ENCODE peak calls at places on chromosomes 3 and 15, in eight cellular contexts. J is HepG2, U is spleen, O is breast epithelium, E is H1, H is stomach, B is transverse colon, D is HL-60. R is an unnamed sample.

GRCh38 chr15:63322541-63322940 is 45.1 kb downstream of the APH1B start:
- DNase-seq in H (no peak), B (peak), O (no peak), U (no peak), E (no peak), J (no peak), D (no peak), R (no peak)

GRCh38 chr3:4507010-4507596 is 14.0 kb downstream of the ITPR1 start:
- DNase-seq in E (no peak), H (no peak), U (no peak), B (no peak), O (no peak), D (no peak), J (peak), R (no peak)

GRCh38 chr15:74988007-74988800 is 7.2 kb upstream of the SCAMP5 start:
- DNase-seq in U (peak), B (peak), J (peak), H (peak), D (peak), E (peak), O (no peak), R (no peak)

GRCh38 chr15:96889734-96890480 is 559.4 kb downstream of the NR2F2 start:
- DNase-seq in B (no peak), O (no peak), U (no peak), J (no peak), H (no peak), D (peak), E (no peak), R (no peak)

GRCh38 chr15:40845511-40846284 is 1.9 kb downstream of the SPINT1 start:
- DNase-seq in J (peak), H (peak), E (no peak), U (peak), D (no peak), O (peak), B (peak), R (no peak)

GRCh38 chr3:15319575-15319974 is 12.8 kb downstream of the SH3BP5 start:
- DNase-seq in D (no peak), O (no peak), B (no peak), E (no peak), H (no peak), J (no peak), U (no peak), R (no peak)

GRCh38 chr3:169895037-169895436 is 16.3 kb upstream of the SAMD7 start:
- DNase-seq in U (no peak), E (no peak), D (no peak), B (no peak), J (no peak), H (no peak), O (no peak), R (no peak)

GRCh38 chr3:127307431-127307830 is 19.6 kb upstream of the PRR20G start:
- DNase-seq in O (no peak), J (no peak), H (no peak), D (no peak), U (no peak), B (no peak), E (no peak), R (peak)

GRCh38 chr15:68921926-68922325 is 8.4 kb upstream of the SPESP1 start:
- DNase-seq in B (no peak), H (no peak), U (no peak), D (no peak), O (no peak), J (no peak), E (no peak), R (no peak)

GRCh38 chr3:141913150-141913811 is 36.8 kb downstream of the ATP1B3 start:
- DNase-seq in B (peak), H (no peak), E (no peak), O (no peak), J (peak), D (peak), U (no peak), R (no peak)

GRCh38 chr15:68691667-68692066 is 112.9 kb downstream of the CORO2B start:
- DNase-seq in D (no peak), H (peak), E (no peak), U (peak), J (peak), O (peak), B (no peak), R (no peak)

GRCh38 chr3:171876651-171877272 is 33.6 kb downstream of the TMEM212 start:
- DNase-seq in D (no peak), B (no peak), O (no peak), H (no peak), U (no peak), E (no peak), J (no peak), R (no peak)

GRCh38 chr3:125679258-125679657 is 84.0 kb upstream of the OSBPL11 start:
- DNase-seq in O (no peak), H (no peak), J (peak), U (no peak), E (no peak), D (no peak), B (no peak), R (no peak)

GRCh38 chr3:69012111-69012835 is 1.2 kb downstream of the EOGT start:
- DNase-seq in E (no peak), B (peak), D (no peak), H (no peak), O (peak), J (no peak), U (no peak), R (no peak)

DNA sequence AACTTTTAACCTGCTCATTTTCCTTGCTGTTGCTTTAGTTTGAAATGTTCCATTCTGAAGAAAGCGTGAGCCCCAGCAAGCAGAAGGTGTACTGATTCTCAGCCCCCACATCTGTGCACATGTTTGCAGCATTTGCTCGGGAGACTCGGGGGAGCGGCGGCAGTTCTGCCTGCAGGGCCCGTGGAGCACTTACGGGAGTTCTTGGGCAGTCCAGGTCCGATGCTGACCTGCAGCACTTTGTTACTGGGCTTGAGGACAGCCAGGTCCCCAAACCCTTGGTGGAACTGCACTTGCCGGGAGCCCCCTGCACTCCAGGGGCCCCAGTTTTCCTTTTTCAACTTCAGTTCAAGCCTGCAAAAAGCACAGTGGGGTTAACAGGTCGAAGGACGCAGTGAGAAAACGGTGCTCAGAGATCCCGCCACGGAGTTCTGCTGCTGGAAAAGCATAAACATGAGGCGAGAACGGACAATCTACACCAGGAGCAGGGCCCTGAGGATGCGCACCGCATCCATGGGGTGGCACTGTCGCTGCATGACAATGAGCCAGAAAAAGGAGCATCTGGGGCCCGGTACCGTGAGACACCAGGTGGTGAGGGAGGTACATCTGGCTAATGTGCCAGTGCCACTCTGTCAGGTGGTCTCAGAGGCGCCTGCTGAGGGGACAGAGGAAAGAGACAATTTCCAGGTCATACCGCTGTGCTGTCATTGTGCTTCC is 45.6 kb upstream of the LDHAL6B start:
- DNase-seq in U (no peak), H (no peak), B (no peak), J (peak), D (peak), E (peak), O (no peak), R (no peak)
- TF ChIP-seq CTCF in U (peak), H (no peak), B (peak), J (peak), D (peak), E (peak), O (peak), R (no peak)

DNA sequence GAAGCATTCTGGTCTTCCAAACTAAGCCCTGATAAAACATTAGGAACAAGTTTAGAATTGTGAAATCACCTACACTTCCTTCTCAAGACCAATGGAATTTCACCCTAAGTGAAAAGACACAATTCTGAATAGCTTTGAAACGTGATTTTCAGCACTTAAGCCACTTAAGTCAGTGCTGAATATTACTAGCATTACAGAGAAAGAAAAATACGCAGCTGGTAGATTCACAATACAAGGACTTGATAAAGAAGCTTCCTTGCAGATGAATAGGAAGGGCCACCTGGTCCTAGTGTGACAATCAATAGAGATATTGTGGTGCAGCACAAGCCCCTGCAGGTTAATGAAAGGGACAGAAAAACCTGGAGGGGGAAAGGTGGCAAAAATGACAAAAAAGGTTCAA is 353.1 kb upstream of the ALCAM start:
- DNase-seq in O (no peak), E (no peak), B (no peak), D (no peak), U (no peak), H (no peak), J (no peak), R (no peak)
- TF ChIP-seq POLR2AphosphoS5 in O (no peak), E (no peak), B (no peak), D (no peak), U (no peak), H (no peak), J (no peak), R (no peak)

GRCh38 chr15:77617507-77618285 is 15.0 kb downstream of the LINGO1 start:
- DNase-seq in U (no peak), J (peak), H (no peak), O (no peak), D (peak), E (no peak), B (no peak), R (no peak)
- TF ChIP-seq CTCF in U (no peak), J (peak), H (no peak), O (no peak), D (peak), E (peak), B (peak), R (no peak)

DNA sequence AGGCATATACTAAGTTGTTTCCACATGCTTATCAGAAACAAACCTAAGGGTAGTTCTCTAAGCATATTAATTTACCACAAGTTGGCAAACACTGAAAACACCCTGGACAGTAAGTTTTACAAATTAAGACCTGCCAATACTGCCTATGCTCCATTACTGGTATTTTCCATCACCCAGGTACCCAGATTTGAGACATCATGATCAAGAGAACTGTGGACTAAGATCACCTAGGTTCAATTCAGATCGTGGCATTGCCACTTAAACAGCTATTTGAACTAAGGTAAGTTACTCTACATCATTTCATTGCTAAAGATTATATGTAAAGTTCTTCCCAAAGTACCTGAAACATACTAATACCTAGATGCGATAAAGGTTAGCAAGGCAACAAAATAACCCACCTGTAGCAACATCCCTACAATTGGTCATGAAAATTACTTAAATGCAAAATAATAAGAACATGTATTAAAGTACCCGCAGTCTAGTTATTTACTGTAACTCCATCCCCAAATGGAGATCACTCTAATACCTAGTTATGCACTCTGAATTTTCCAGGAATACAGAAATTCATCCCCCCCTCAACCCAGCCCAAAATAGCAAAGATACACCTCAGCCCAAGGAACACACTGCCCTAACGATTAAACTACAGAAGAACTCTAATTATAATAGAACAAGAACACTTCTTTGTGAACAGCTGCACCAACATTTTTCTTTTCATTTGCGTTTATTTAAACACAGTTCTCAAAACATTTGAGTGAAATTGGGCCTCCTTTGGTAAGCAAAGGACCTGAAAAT is 21.6 kb downstream of the TRA2B start:
- DNase-seq in U (no peak), D (no peak), B (no peak), E (no peak), H (no peak), O (no peak), J (no peak), R (no peak)
- TF ChIP-seq POLR2AphosphoS5 in U (no peak), D (peak), B (no peak), E (peak), H (no peak), O (no peak), J (peak), R (no peak)

DNA sequence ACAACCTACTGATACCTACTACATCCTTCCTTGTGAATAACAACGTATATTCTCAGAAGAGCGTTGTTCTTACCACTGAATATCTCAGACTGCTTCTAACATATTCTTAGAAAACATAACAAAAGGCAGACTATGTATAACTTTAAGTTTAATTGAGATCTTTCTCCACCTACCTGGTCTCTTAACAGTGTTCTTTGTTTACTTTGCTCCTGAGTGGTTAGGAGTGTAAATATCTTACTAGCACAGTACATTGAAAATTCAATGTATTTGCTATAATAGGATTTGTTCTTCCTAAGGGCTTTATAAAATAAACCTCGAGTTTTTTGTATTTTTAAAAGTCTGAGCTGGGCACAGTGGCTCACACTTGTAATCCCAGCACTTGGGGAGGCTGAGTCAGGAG is 7.9 kb upstream of the BLM start:
- DNase-seq in J (no peak), O (no peak), E (no peak), D (no peak), H (no peak), U (no peak), B (no peak), R (no peak)
- TF ChIP-seq CTCF in J (no peak), O (no peak), E (no peak), D (no peak), H (no peak), U (no peak), B (no peak), R (no peak)

GRCh38 chr3:53846134-53846850 is at the start of the genes CHDH and IL17RB:
- DNase-seq in H (peak), E (no peak), O (peak), J (peak), U (peak), D (no peak), B (peak), R (no peak)
- TF ChIP-seq POLR2AphosphoS5 in H (peak), E (no peak), O (peak), J (peak), U (peak), D (no peak), B (peak), R (peak)

R was measured in esophagus muscularis mucosa.